ENCODE peak calls at places on chromosomes 7 and 10, in four cellular contexts. J, S, E and O are unnamed samples.

GRCh38 chr10:44587488-44588140 is 202.7 kb upstream of the CXCL12 start:
- DNase-seq in S (no peak), J (no peak), E (no peak), O (no peak)

GRCh38 chr10:93126484-93127052 is 52.9 kb downstream of the CYP26A1 start:
- DNase-seq in S (no peak), E (no peak), J (no peak), O (no peak)

GRCh38 chr7:149621776-149622175 is 124.2 kb upstream of the ZNF746 start:
- DNase-seq in S (peak; percentile 89), E (no peak), J (no peak), O (no peak)

GRCh38 chr10:116211682-116212081 is 61.3 kb downstream of the GFRA1 start:
- DNase-seq in J (no peak), E (no peak), S (no peak), O (no peak)

GRCh38 chr7:151248191-151249033 is at the start of gene SMARCD3:
- DNase-seq in J (no peak), S (no peak), E (peak; percentile 80), O (peak; percentile 80)

GRCh38 chr7:150976529-150977381 is 1.4 kb downstream of the KCNH2 start:
- DNase-seq in J (no peak), E (peak; percentile 60), S (no peak), O (peak; percentile 90)

GRCh38 chr7:41096921-41097320 is 606.0 kb downstream of the INHBA start:
- DNase-seq in J (no peak), E (no peak), S (no peak), O (no peak)

GRCh38 chr10:73512207-73512743 is 16.5 kb upstream of the PPP3CB start:
- DNase-seq in S (no peak), E (no peak), J (no peak), O (no peak)

GRCh38 chr7:100640438-100641410 is 628 bp downstream of the TFR2 start:
- DNase-seq in J (no peak), E (no peak), S (no peak), O (no peak)

GRCh38 chr7:25253714-25254113 is 25.4 kb upstream of the NPVF start:
- DNase-seq in J (no peak), S (no peak), E (no peak), O (no peak)

GRCh38 chr10:17835688-17836087 is 26.5 kb downstream of the MRC1 start:
- DNase-seq in S (no peak), J (no peak), E (no peak), O (no peak)

GRCh38 chr7:65962033-65962432 is 20.0 kb downstream of the GUSB start:
- DNase-seq in J (no peak), E (no peak), S (no peak), O (no peak)

GRCh38 chr10:101848894-101849351 is 5.3 kb upstream of the KCNIP2 start:
- DNase-seq in S (no peak), E (no peak), J (no peak), O (no peak)

GRCh38 chr10:112492736-112493135 is 45.7 kb downstream of the VTI1A start:
- DNase-seq in E (no peak), J (no peak), S (no peak), O (no peak)

GRCh38 chr10:96124230-96125141 is 5.6 kb upstream of the ZNF518A start:
- DNase-seq in S (peak; percentile 22), E (no peak), J (no peak), O (peak; percentile 71)

GRCh38 chr7:1973321-1974251 is 259.2 kb downstream of the MAD1L1 start:
- DNase-seq in J (no peak), E (peak; percentile 2), S (no peak), O (no peak)

GRCh38 chr7:43591551-43592180 is 8.8 kb downstream of the STK17A start:
- DNase-seq in S (no peak), J (no peak), E (no peak), O (no peak)

GRCh38 chr10:86244296-86244695 is 122.3 kb downstream of the GRID1 start:
- DNase-seq in S (no peak), E (no peak), J (no peak), O (no peak)

DNA sequence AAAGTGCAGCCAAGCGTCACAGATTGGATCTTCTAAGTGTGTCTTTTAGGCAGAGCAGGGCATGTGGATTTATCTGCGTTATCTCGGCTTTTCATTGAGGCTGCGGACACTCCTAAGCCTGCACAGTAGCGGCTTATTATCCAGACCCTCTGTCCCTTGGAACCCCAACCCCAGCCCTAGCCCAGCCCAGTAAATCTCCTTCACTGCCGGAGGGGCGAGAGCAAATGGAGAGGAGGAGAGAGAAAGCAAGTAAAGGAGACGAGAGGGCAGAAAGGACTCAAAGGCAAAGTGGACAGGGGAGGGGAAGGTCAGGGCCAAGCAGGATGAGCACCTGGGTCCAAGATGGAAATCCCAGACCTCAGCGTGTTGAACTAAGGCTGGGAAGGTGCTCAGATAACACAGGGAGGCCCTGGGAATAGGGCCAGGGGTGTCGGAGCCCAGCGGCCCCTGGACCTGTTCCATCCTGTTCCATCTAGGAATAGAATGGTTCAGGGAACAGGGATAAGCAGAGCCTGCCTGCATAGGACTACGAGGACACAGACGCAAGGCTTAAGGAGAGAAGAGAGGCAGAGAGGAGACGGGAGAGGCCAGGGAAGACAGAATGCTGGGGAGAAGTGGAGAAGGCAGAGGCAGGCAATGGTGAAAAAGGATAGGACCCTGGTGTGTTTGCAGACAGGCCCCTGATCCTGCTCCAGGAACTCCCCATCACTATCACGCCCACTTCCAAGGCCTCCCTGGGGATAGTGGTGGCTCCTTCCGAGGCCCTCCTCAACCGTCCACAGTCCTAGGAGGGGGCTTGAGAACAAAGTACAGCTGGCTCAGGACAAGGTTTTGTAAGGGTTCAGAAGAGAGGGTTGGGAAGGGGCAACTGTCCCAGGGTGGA is 99.6 kb downstream of the CHST15 start:
- DNase-seq in J (no peak), S (no peak), E (no peak), O (no peak)
- H3K4me3 ChIP-seq in J (no peak overlapping the region), S (no peak overlapping the region), E (no peak overlapping the region), O (peak overlapping the region; percentile 38)

DNA sequence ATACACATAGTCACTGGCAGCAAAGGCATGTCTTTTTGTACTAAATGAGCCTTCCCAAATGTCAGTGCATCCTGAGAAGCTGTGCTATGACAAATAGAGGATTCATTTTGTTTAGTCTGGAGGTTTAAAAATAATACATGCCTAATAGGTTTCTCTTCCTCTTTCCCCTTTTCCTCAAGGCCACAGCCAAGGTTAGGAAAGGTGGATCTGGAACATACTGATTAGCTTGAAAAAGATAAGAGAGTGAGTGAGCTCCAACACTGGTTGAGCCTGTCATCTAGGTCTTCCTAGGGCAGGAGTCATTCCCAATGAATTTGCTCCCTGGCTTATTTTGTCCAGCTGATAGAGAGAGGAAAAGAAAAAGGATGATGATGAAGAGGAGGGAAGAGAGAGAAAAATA is 14.4 kb upstream of the SP4 start:
- DNase-seq in S (no peak), E (no peak), J (no peak), O (no peak)
- H3K27ac ChIP-seq in S (no peak overlapping the region), E (no peak overlapping the region), J (no peak overlapping the region), O (no peak overlapping the region)

GRCh38 chr10:53403688-53404087 is 631.1 kb upstream of the MBL2 start:
- DNase-seq in S (no peak), E (peak; percentile 79), J (no peak), O (peak; percentile 70)
- H3K4me3 ChIP-seq in S (no peak overlapping the region), E (no peak overlapping the region), J (no peak overlapping the region), O (no peak overlapping the region)

DNA sequence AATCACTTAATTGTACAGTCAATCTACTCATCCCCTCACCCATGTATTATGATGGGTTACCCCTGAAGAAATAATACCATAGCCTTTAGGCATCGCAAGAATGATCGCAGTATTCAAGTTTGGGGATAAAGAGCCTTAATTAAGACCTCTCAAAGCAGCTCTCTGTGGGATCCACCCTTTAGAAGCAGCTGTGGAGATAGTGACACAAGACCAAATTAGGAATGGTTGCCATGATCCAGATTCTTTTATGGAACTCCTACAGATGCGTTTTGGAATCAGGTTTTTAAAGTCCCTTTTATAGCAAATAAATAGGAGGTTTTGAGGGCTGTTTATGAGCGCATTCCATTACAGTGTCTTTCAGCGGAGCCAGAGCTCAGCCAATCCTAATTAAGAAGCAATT is 12.2 kb downstream of the TES start:
- DNase-seq in J (no peak), E (no peak), S (no peak), O (no peak)
- H3K27ac ChIP-seq in J (no peak overlapping the region), E (no peak overlapping the region), S (no peak overlapping the region), O (no peak overlapping the region)

DNA sequence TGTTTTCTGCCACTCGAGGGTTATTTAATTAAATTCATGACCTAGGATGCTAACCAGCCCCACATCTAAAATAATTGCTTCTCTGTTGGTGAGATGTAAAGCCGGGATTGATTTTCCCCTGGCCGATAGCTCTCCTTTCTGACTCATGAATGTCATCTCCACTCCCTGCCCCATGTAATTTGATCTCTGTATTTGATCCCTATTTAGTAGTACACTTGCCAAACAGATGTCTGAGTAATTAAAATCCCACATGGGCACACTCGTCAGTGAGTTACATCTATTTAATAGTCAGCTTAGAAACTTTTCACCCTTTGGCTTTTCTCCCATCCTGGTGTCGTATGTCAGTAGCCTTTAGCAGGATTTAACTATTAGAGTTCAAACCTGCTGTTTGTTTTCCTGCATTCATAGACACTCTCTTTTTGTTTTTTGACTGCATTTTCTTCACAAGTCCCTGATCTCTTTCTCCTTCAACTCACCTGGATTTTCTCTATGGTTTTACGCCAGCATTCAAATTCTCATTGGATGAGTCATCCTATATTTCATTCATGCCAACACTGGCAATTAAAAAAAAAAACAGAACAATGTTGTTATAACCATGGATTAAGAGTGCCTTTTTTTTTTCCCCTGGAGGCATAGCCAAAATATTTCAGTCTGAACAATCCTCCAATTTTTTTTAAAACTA is 82.7 kb downstream of the SPAG6 start:
- DNase-seq in S (no peak), J (no peak), E (no peak), O (no peak)
- H3K4me3 ChIP-seq in S (no peak overlapping the region), J (no peak overlapping the region), E (no peak overlapping the region), O (no peak overlapping the region)

GRCh38 chr7:120988591-120989299 is at the start of gene CPED1:
- DNase-seq in S (peak; percentile 41), E (peak; percentile 82), J (peak; percentile 24), O (peak; percentile 76)

GRCh38 chr7:120985839-120986238 is 2.7 kb upstream of the CPED1 start:
- DNase-seq in S (no peak), E (no peak), J (no peak), O (no peak)

GRCh38 chr7:120986665-120987064 is 1.8 kb upstream of the CPED1 start:
- DNase-seq in S (no peak), J (no peak), E (no peak), O (no peak)

GRCh38 chr7:120987683-120988590 is 574 bp upstream of the CPED1 start:
- DNase-seq in J (peak; percentile 78), E (peak; percentile 93), S (peak; percentile 95), O (peak; percentile 92)

DNA sequence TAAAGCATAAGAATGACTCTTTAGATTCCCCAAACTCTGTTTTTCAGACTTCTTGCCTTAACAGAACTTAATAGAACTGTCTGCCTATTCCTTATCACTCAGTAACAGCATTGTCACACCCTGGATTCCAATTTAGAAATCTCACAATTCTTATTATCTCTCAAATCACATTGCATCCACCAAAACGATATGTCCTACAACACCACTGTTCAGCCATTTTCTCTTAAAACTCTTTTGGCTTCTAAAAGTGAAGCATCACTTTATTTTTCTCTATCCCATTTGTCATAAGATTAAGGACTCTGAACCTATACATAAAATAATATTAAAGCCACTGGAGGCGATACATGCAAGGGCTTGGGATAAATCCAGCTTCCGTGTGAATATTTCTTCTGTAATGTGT is 1.2 kb upstream of the CPED1 start:
- DNase-seq in S (no peak), J (no peak), E (no peak), O (no peak)
- H3K27ac ChIP-seq in S (no peak overlapping the region), J (peak overlapping the region; percentile 77), E (no peak overlapping the region), O (peak overlapping the region; percentile 90)

GRCh38 chr7:17307033-17307432 is 8.6 kb downstream of the AHR start:
- DNase-seq in S (no peak), E (no peak), J (no peak), O (no peak)
- H3K4me3 ChIP-seq in S (peak overlapping the region; percentile 99), E (peak overlapping the region; percentile 16), J (peak overlapping the region; percentile 24), O (no peak overlapping the region)